ENCODE peak calls at places on chromosomes 11 and 22, in six cellular contexts. One of them, this sample, is unnamed.

GRCh38 chr11:9617960-9618359 is 44.5 kb downstream of the WEE1 start:
- DNase-seq in GM23248: peak; percentile 91
- DNase-seq in colonic mucosa: no peak
- DNase-seq in NT2/D1: no peak
- DNase-seq in IMR-90: peak; percentile 87
- DNase-seq in HCT116: no peak
- DNase-seq in this sample: no peak

GRCh38 chr22:17475318-17476212 is 87.7 kb upstream of the SLC25A18 start:
- DNase-seq in GM23248: no peak
- DNase-seq in colonic mucosa: no peak
- DNase-seq in NT2/D1: no peak
- DNase-seq in IMR-90: no peak
- DNase-seq in HCT116: no peak
- DNase-seq in this sample: no peak

GRCh38 chr22:50452649-50453048 is 22.2 kb downstream of the SBF1 start:
- DNase-seq in GM23248: no peak
- DNase-seq in colonic mucosa: no peak
- DNase-seq in NT2/D1: no peak
- DNase-seq in IMR-90: no peak
- DNase-seq in HCT116: no peak
- DNase-seq in this sample: no peak

GRCh38 chr11:63710476-63711217 is 29.3 kb downstream of the RTN3 start:
- DNase-seq in GM23248: peak; percentile 84
- DNase-seq in colonic mucosa: peak; percentile 23
- DNase-seq in NT2/D1: no peak
- DNase-seq in IMR-90: peak; percentile 83
- DNase-seq in HCT116: no peak
- DNase-seq in this sample: no peak

GRCh38 chr11:111382451-111382850 is 3.4 kb upstream of the POU2AF1 start:
- DNase-seq in GM23248: no peak
- DNase-seq in colonic mucosa: no peak
- DNase-seq in NT2/D1: no peak
- DNase-seq in IMR-90: no peak
- DNase-seq in HCT116: no peak
- DNase-seq in this sample: no peak

GRCh38 chr11:78039919-78040671 is 17.0 kb upstream of the KCTD14 start:
- DNase-seq in GM23248: peak; percentile 85
- DNase-seq in colonic mucosa: peak; percentile 83
- DNase-seq in NT2/D1: no peak
- DNase-seq in IMR-90: peak; percentile 85
- DNase-seq in HCT116: no peak
- DNase-seq in this sample: peak; percentile 91

GRCh38 chr22:31230155-31230870 is 18.2 kb downstream of the LIMK2 start:
- DNase-seq in GM23248: peak; percentile 42
- DNase-seq in colonic mucosa: no peak
- DNase-seq in NT2/D1: no peak
- DNase-seq in IMR-90: peak; percentile 44
- DNase-seq in HCT116: no peak
- DNase-seq in this sample: no peak

GRCh38 chr11:121237686-121238658 is 54.6 kb upstream of the SC5D start:
- DNase-seq in GM23248: peak; percentile 62
- DNase-seq in colonic mucosa: no peak
- DNase-seq in NT2/D1: no peak
- DNase-seq in IMR-90: peak; percentile 62
- DNase-seq in HCT116: no peak
- DNase-seq in this sample: no peak

GRCh38 chr22:39917091-39917703 is 16.3 kb downstream of the GRAP2 start:
- DNase-seq in GM23248: no peak
- DNase-seq in colonic mucosa: no peak
- DNase-seq in NT2/D1: no peak
- DNase-seq in IMR-90: no peak
- DNase-seq in HCT116: no peak
- DNase-seq in this sample: no peak

DNA sequence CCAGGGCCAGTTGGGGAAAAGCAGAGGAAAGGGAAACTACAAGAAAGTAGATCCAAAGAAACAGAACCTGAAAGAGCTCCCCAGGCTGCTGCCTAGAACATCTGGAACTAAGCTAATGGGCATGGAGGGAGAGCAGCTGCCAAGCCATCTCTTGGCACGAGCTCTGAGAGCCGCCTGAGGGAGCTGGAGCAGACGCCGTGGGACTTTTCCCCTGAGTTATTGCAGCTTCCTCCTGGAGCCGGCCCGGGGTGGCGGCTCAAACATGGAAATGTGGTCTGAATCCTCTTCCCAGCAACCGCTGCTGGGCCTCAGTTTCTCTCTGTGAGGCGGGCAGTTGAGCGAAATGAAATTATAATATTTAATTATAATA is 41.8 kb downstream of the LIF start:
- DNase-seq in GM23248: peak; percentile 93
- DNase-seq in colonic mucosa: no peak
- DNase-seq in NT2/D1: no peak
- DNase-seq in IMR-90: peak; percentile 84
- DNase-seq in HCT116: no peak
- DNase-seq in this sample: peak; percentile 77
- H3K9ac ChIP-seq in GM23248: peak overlapping the region; percentile 84
- H3K9ac ChIP-seq in colonic mucosa: no peak overlapping the region
- H3K9ac ChIP-seq in NT2/D1: no peak overlapping the region
- H3K9ac ChIP-seq in IMR-90: peak overlapping the region; percentile 69
- H3K9ac ChIP-seq in HCT116: peak overlapping the region; percentile 80
- H3K9ac ChIP-seq in this sample: no peak overlapping the region

GRCh38 chr22:26916236-26916635 is 258.8 kb downstream of the MIAT start:
- DNase-seq in GM23248: no peak
- DNase-seq in colonic mucosa: no peak
- DNase-seq in NT2/D1: no peak
- DNase-seq in IMR-90: no peak
- DNase-seq in HCT116: no peak
- DNase-seq in this sample: no peak
- H3K9me3 ChIP-seq in GM23248: no peaks in the 10 kb centered on the region
- H3K9me3 ChIP-seq in colonic mucosa: no peaks in the 10 kb centered on the region
- H3K9me3 ChIP-seq in NT2/D1: no peaks in the 10 kb centered on the region
- H3K9me3 ChIP-seq in IMR-90: no peaks in the 10 kb centered on the region
- H3K9me3 ChIP-seq in HCT116: no peaks in the 10 kb centered on the region
- H3K9me3 ChIP-seq in this sample: no peaks in the 10 kb centered on the region

GRCh38 chr11:67482736-67483497 is at the start of gene AIP:
- DNase-seq in GM23248: peak; percentile 99
- DNase-seq in colonic mucosa: peak; percentile 99
- DNase-seq in NT2/D1: peak; percentile 99
- DNase-seq in IMR-90: peak; percentile 97
- DNase-seq in HCT116: peak; percentile 96
- DNase-seq in this sample: peak; percentile 99
- H3K9ac ChIP-seq in GM23248: peak within 1 kb of the TSS; percentile 86
- H3K9ac ChIP-seq in colonic mucosa: peak within 1 kb of the TSS; percentile 67
- H3K9ac ChIP-seq in NT2/D1: peak within 1 kb of the TSS; percentile 81
- H3K9ac ChIP-seq in IMR-90: peak within 1 kb of the TSS; percentile 57
- H3K9ac ChIP-seq in HCT116: peak within 1 kb of the TSS; percentile 56
- H3K9ac ChIP-seq in this sample: peak within 1 kb of the TSS; percentile 33

GRCh38 chr11:1237128-1237580 is 14.3 kb downstream of the MUC5B start:
- DNase-seq in GM23248: no peak
- DNase-seq in colonic mucosa: peak; percentile 89
- DNase-seq in NT2/D1: no peak
- DNase-seq in IMR-90: no peak
- DNase-seq in HCT116: no peak
- DNase-seq in this sample: peak; percentile 45

GRCh38 chr11:1237851-1238250 is 15.0 kb downstream of the MUC5B start:
- DNase-seq in GM23248: no peak
- DNase-seq in colonic mucosa: no peak
- DNase-seq in NT2/D1: no peak
- DNase-seq in IMR-90: no peak
- DNase-seq in HCT116: no peak
- DNase-seq in this sample: peak; percentile 46

GRCh38 chr11:1239596-1240205 is 16.8 kb downstream of the MUC5B start:
- DNase-seq in GM23248: no peak
- DNase-seq in colonic mucosa: no peak
- DNase-seq in NT2/D1: no peak
- DNase-seq in IMR-90: no peak
- DNase-seq in HCT116: no peak
- DNase-seq in this sample: no peak

GRCh38 chr11:1240771-1241170 is 17.9 kb downstream of the MUC5B start:
- DNase-seq in GM23248: no peak
- DNase-seq in colonic mucosa: no peak
- DNase-seq in NT2/D1: no peak
- DNase-seq in IMR-90: no peak
- DNase-seq in HCT116: no peak
- DNase-seq in this sample: no peak

DNA sequence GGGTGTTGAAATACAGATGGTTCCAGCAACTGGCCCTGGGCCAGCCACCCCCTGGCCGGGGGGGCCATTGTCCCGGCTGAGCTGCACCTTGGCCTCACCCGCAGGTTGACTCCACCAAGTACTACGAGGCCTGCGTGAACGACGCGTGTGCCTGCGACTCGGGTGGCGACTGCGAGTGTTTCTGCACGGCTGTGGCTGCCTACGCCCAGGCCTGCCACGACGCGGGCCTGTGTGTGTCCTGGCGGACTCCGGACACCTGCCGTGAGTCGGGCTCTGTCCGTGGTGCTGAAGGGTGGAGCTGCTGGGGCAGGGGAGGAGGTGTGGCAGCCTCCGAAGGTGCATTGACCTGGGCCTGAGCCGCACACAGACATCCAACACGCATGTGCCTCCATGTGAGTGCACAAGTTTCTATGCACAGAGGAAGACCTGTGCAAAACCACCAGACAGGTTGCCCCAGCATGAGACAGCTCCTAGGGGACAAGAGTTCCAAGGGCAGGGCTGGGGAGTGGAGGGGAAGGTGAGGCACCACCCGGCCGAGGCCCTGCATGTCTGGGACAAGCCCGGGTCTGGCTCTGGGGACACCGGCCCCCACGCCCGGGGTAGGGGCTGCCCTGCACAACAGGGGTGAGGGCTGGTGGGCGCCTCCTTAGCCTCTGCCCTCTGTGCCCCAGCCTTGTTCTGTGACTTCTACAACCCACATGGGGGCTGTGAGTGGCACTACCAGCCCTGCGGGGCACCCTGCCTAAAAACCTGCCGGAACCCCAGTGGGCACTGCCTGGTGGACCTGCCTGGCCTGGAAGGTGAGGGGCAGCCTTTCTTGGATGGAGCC is 16.1 kb downstream of the MUC5B start:
- DNase-seq in GM23248: no peak
- DNase-seq in colonic mucosa: peak; percentile 84
- DNase-seq in NT2/D1: peak; percentile 40
- DNase-seq in IMR-90: no peak
- DNase-seq in HCT116: no peak
- DNase-seq in this sample: no peak
- H3K9me3 ChIP-seq in GM23248: no peaks in the 10 kb centered on the region
- H3K9me3 ChIP-seq in colonic mucosa: no peaks in the 10 kb centered on the region
- H3K9me3 ChIP-seq in NT2/D1: no peaks in the 10 kb centered on the region
- H3K9me3 ChIP-seq in IMR-90: peaks cover 15% of the 10 kb centered on the region
- H3K9me3 ChIP-seq in HCT116: no peaks in the 10 kb centered on the region
- H3K9me3 ChIP-seq in this sample: no peaks in the 10 kb centered on the region

GRCh38 chr11:67242548-67242947 is 23.7 kb upstream of the GRK2 start:
- DNase-seq in GM23248: no peak
- DNase-seq in colonic mucosa: no peak
- DNase-seq in NT2/D1: no peak
- DNase-seq in IMR-90: no peak
- DNase-seq in HCT116: no peak
- DNase-seq in this sample: no peak

GRCh38 chr11:67239795-67240574 is 26.3 kb upstream of the GRK2 start:
- DNase-seq in GM23248: peak; percentile 99
- DNase-seq in colonic mucosa: peak; percentile 98
- DNase-seq in NT2/D1: peak; percentile 100
- DNase-seq in IMR-90: peak; percentile 99
- DNase-seq in HCT116: peak; percentile 93
- DNase-seq in this sample: peak; percentile 99

GRCh38 chr11:67237574-67237973 is 28.7 kb upstream of the GRK2 start:
- DNase-seq in GM23248: no peak
- DNase-seq in colonic mucosa: no peak
- DNase-seq in NT2/D1: no peak
- DNase-seq in IMR-90: no peak
- DNase-seq in HCT116: no peak
- DNase-seq in this sample: no peak

GRCh38 chr11:67240575-67241389 is 25.5 kb upstream of the GRK2 start:
- DNase-seq in GM23248: peak; percentile 92
- DNase-seq in colonic mucosa: peak; percentile 83
- DNase-seq in NT2/D1: no peak
- DNase-seq in IMR-90: peak; percentile 75
- DNase-seq in HCT116: no peak
- DNase-seq in this sample: peak; percentile 86

GRCh38 chr11:67238894-67239794 is 27.1 kb upstream of the GRK2 start:
- DNase-seq in GM23248: peak; percentile 42
- DNase-seq in colonic mucosa: no peak
- DNase-seq in NT2/D1: no peak
- DNase-seq in IMR-90: peak; percentile 26
- DNase-seq in HCT116: no peak
- DNase-seq in this sample: no peak
- H3K9ac ChIP-seq in GM23248: peak overlapping the region; percentile 60
- H3K9ac ChIP-seq in colonic mucosa: peak overlapping the region; percentile 99
- H3K9ac ChIP-seq in NT2/D1: peak overlapping the region; percentile 61
- H3K9ac ChIP-seq in IMR-90: no peak overlapping the region
- H3K9ac ChIP-seq in HCT116: peak overlapping the region; percentile 99
- H3K9ac ChIP-seq in this sample: peak overlapping the region; percentile 17

DNA sequence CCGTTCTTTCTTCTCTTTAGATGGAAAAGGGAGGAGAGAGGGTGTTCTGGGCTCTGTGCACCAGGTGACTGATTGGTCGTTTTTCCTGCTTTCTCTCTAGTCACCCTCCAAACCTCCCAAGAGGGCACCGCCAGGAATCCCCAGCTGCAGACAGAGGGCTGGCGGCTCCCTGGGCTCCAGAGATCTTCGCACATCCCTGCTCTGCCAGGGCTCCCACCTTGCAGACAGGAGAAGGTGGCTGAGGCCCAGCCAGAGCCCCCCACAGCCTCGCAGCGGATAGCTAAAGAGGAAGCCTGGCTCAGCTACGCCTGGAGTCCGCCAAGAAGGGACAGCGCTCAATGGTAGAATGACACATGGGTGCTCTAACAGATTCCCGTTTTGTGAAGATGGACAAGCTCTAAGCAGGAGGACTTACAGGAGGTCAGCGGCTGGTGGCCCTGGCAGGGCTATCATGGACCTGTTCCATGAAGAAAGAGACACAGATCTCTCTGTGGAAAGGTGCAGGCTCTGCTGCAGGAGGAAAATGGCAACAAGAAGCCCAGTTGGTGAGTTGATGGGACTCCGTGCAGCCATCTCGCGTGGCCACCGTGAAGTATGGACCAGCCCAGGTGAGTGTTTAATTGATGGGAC is 976.9 kb downstream of the BRD1 start:
- DNase-seq in GM23248: no peak
- DNase-seq in colonic mucosa: no peak
- DNase-seq in NT2/D1: no peak
- DNase-seq in IMR-90: no peak
- DNase-seq in HCT116: no peak
- DNase-seq in this sample: no peak
- H3K9me3 ChIP-seq in GM23248: no peaks in the 10 kb centered on the region
- H3K9me3 ChIP-seq in colonic mucosa: no peaks in the 10 kb centered on the region
- H3K9me3 ChIP-seq in NT2/D1: no peaks in the 10 kb centered on the region
- H3K9me3 ChIP-seq in IMR-90: peaks cover 55% of the 10 kb centered on the region
- H3K9me3 ChIP-seq in HCT116: no peaks in the 10 kb centered on the region
- H3K9me3 ChIP-seq in this sample: no peaks in the 10 kb centered on the region

This sample was measured in kidney.